ENCODE peak calls at places on chromosome 9, in four cellular contexts. D is mesendoderm, B is IMR-90, E is H1. F is an unnamed sample.

GRCh38 chr9:89538874-89539273 is 41.0 kb upstream of the SEMA4D start:
- DNase-seq in B (no peak), E (no peak), D (no peak), F (no peak)

GRCh38 chr9:113223963-113224362 is 2.6 kb downstream of the SLC31A1 start:
- DNase-seq in E (no peak), B (peak), D (no peak), F (no peak)

GRCh38 chr9:69806642-69807041 is 14.0 kb upstream of the CFAP95 start:
- DNase-seq in D (no peak), E (no peak), B (no peak), F (no peak)

GRCh38 chr9:109307380-109308240 is 13.2 kb downstream of the EPB41L4B start:
- DNase-seq in D (no peak), E (no peak), B (no peak), F (no peak)

GRCh38 chr9:105065119-105066088 is 137.4 kb upstream of the ABCA1 start:
- DNase-seq in D (no peak), B (no peak), E (no peak), F (no peak)

GRCh38 chr9:82650368-82650767 is 412.6 kb downstream of the RASEF start:
- DNase-seq in D (no peak), E (no peak), B (no peak), F (no peak)

GRCh38 chr9:27414215-27414731 is 109.8 kb upstream of the IFNK start:
- DNase-seq in E (no peak), B (no peak), D (no peak), F (no peak)

GRCh38 chr9:13427587-13427986 is 148.1 kb upstream of the MPDZ start:
- DNase-seq in B (peak), D (peak), E (no peak), F (no peak)

GRCh38 chr9:34338664-34339063 is 9.3 kb downstream of the NUDT2 start:
- DNase-seq in E (no peak), D (no peak), B (no peak), F (no peak)

GRCh38 chr9:127035423-127035822 is 87.0 kb downstream of the ANGPTL2 start:
- DNase-seq in D (no peak), B (peak), E (no peak), F (no peak)

GRCh38 chr9:135722365-135722764 is 20.4 kb downstream of the KCNT1 start:
- DNase-seq in B (no peak), E (no peak), D (no peak), F (no peak)

GRCh38 chr9:87713278-87713989 is 12.5 kb upstream of the CTSL start:
- DNase-seq in D (peak), E (no peak), B (peak), F (no peak)

GRCh38 chr9:114409103-114409780 is 21.5 kb upstream of the AKNA start:
- DNase-seq in E (no peak), D (peak), B (peak), F (no peak)

GRCh38 chr9:100213730-100214477 is 114.9 kb downstream of the INVS start:
- DNase-seq in B (peak), E (no peak), D (peak), F (no peak)

GRCh38 chr9:100294806-100295205 is 57.9 kb downstream of the TEX10 start:
- DNase-seq in D (no peak), E (no peak), B (no peak), F (no peak)

GRCh38 chr9:110105107-110105506 is 102.9 kb downstream of the C9orf152 start:
- DNase-seq in D (no peak), B (peak), E (no peak), F (no peak)

GRCh38 chr9:20528253-20528652 is 94.0 kb downstream of the MLLT3 start:
- DNase-seq in D (no peak), B (no peak), E (no peak), F (no peak)

GRCh38 chr9:27184556-27185351 is 75.7 kb downstream of the TEK start:
- DNase-seq in D (no peak), B (no peak), E (no peak), F (no peak)

GRCh38 chr9:121271368-121272351 is 3.7 kb downstream of the GSN start:
- DNase-seq in D (no peak), E (no peak), B (peak), F (no peak)

GRCh38 chr9:104074876-104075275 is 19.2 kb upstream of the SMC2 start:
- DNase-seq in E (no peak), D (no peak), B (peak), F (no peak)

GRCh38 chr9:8070779-8071444 is 271.3 kb upstream of the DMAC1 start:
- DNase-seq in D (peak), B (no peak), E (no peak), F (peak)

GRCh38 chr9:126615251-126615790 is 1.6 kb downstream of the LMX1B start:
- DNase-seq in D (peak), B (peak), E (no peak), F (peak)

GRCh38 chr9:2260401-2261306 is 245.5 kb downstream of the SMARCA2 start:
- DNase-seq in E (no peak), D (no peak), B (peak), F (no peak)

GRCh38 chr9:136137321-136138054 is 18.8 kb upstream of the TMEM250 start:
- DNase-seq in B (no peak), E (no peak), D (no peak), F (no peak)

GRCh38 chr9:86942352-86943222 is 4.7 kb downstream of the GAS1 start:
- DNase-seq in B (no peak), E (no peak), D (peak), F (no peak)

GRCh38 chr9:134494273-134494815 is 147.3 kb upstream of the COL5A1 start:
- DNase-seq in D (no peak), E (no peak), B (no peak), F (no peak)

GRCh38 chr9:134493471-134494272 is 147.9 kb upstream of the COL5A1 start:
- DNase-seq in B (no peak), D (no peak), E (no peak), F (no peak)

GRCh38 chr9:134491856-134492255 is 149.7 kb upstream of the COL5A1 start:
- DNase-seq in D (no peak), B (no peak), E (no peak), F (no peak)

GRCh38 chr9:134492281-134492691 is 149.3 kb upstream of the COL5A1 start:
- DNase-seq in D (no peak), E (no peak), B (peak), F (no peak)

GRCh38 chr9:134492721-134493470 is 148.7 kb upstream of the COL5A1 start:
- DNase-seq in D (no peak), E (no peak), B (no peak), F (no peak)
- H2BK5ac ChIP-seq in D (no peak), E (no peak), B (no peak), F (no peak)

DNA sequence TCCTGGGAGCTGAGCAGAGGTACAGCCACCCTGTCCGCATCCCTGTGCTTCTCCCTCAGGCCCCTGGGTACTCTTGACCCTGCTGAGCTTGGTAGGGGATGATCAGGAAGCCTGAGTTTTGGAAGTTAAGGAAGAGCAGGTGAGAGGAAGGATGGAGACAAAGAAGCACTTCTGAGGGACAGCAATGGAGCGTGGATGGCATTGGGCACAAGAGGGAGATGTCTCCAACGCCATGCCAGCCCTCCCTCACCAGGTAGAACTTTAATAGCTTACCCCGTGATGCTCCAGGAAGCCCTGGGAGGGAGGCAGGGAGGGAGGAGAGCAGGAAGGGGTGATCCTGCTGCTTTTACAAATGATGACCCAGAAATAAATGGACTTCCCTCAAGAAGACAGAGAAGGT is 29.9 kb upstream of the SMU1 start:
- DNase-seq in E (no peak), B (no peak), D (no peak), F (no peak)
- H2AK5ac ChIP-seq in E (peak), B (peak), D (no peak), F (no peak)

DNA sequence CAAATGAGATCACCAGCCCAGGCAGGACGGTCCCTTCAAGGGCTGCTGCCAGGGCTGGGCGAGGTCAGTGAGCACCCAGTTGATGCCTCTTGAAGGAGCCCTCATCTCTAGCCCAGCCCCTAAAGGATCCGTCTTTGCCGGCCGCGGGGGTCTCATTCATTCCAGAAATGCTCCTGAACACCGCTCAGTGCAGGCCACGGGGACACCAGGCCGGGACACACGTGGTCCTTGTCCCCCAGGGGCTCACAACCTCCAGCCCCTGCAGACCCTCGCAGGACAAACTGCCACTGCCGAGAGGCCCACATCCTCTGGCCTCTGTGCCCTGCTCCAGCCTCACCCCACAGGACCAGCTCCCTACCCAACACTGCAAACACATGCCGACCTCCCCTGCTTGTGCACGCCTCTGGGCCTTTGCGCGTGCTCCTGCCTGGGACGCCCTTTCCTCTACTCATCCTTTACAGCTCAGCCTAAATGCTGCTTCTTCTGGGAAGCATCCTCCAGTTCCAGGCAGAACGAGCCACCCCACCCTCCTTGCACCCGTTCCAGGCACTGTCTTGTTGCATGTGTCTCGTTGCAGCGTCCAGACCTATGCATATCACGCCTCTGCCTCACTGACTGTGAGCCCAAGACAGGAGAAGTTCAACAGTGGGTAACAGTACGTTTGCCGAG is 10.2 kb upstream of the LAMC3 start:
- DNase-seq in D (no peak), B (no peak), E (no peak), F (no peak)
- H4K5ac ChIP-seq in D (no peak), B (no peak), E (no peak), F (no peak)

DNA sequence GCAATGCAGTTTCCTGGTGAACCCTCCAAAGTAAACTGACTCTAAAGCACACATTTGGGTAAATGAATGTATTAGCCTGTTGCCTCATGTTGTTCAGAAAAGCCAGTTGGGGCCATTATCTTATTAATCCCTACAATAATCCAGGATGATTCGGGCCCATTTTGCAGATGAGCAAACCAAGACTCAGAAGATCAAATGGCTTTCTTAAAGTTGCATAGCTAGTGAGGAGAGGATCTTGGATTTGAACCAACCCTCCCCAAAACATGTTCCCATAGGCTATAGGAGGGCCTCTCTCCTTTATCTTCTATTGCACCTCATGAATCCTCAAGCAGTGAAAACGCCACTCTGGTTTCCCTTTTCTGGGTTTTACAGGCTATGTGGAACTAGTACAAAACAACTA is 267.6 kb upstream of the RFX3 start:
- DNase-seq in B (no peak), E (no peak), D (no peak), F (no peak)
- H2BK5ac ChIP-seq in B (no peak), E (no peak), D (no peak), F (no peak)

GRCh38 chr9:92964607-92964975 is 17.3 kb downstream of the FGD3 start:
- DNase-seq in B (no peak), D (no peak), E (no peak), F (no peak)
- H2AK5ac ChIP-seq in B (no peak), D (no peak), E (no peak), F (no peak)

GRCh38 chr9:37859043-37859442 is 44.9 kb downstream of the SLC25A51 start:
- DNase-seq in D (peak), E (no peak), B (peak), F (no peak)
- H4K5ac ChIP-seq in D (no peak), E (no peak), B (no peak), F (no peak)

DNA sequence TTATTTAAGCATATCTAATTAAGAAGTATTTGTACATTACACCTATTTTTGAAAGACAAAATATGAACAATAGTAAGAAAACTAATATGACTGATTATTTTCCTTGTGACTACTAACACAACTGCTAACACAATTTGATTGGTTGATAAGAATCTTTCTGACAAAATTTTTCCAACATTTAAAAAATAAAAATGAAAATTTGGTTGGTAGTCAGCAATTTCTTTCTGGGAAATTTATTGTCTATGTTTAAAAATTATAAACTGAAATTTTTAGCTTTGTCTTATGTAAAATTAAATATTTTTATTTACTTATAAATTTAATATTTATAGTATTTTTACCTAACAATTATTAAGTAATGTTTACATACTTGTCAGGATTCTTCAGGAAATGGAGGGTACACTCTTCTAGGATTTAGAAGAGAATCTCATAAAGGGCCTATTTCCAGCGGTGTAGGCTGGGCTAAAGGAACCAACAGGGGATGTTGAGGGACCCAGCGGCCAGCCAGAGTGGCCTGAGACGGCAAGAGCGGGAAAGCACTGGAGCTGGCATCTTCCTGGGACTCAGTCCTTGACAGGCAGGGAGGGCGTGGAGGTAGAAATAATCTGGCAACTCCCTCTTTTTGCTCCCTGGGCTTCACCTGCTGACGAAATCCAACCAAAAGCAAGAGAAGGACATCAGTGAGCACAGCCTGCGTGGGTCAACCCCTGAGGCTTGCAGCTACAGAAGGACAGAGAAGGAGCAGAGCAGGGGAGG is 14.7 kb upstream of the FAM120A start:
- DNase-seq in E (no peak), B (no peak), D (no peak), F (peak)
- H2BK5ac ChIP-seq in E (no peak), B (no peak), D (no peak), F (no peak)

DNA sequence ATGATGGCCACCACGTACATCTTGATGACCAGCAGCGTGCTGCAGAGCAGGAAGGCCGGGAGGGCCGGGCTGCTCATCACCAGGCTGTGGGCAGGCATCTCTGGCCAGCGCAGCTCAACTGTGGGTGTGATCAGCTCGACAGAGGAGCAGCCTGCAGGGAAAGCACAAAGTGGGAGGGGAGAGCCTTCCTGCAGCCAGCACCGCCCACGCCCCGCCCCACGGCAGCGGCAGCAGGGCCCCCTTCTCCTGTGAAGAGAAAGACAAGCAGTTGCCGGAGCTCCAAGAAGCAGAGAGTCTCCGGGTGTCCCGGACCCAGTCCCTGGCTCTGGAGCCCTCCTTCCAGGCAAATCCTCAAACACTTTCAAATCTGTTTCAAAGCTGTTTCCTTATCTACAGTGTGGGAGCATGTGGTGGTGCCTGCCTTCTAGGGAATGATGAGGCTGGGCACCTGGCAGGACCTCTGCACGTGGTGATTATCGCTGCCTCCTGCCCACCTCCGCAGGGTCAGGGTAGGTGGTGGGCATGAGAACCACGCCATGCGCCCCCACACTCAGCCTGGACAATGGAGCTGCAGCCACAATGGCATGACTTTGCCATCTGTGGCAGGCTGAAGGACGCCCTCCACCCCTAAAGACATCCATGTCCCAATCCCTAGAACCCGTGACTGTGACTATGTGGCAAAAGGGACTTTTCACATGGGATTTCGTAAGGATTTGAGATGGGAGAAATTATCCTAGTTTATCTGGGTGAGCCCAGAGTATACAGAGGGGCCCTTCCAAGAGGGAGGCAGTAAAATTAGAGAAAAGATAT is at the start of gene PTGES:
- DNase-seq in B (peak), D (peak), E (no peak), F (peak)
- H2AK5ac ChIP-seq in B (peak), D (no peak), E (no peak), F (no peak)

GRCh38 chr9:123302348-123303214 is 34.2 kb upstream of the STRBP start:
- DNase-seq in D (no peak), B (no peak), E (no peak), F (no peak)
- H4K5ac ChIP-seq in D (no peak), B (no peak), E (no peak), F (no peak)

GRCh38 chr9:99197987-99198386 is 23.8 kb downstream of the ALG2 start:
- DNase-seq in E (no peak), B (no peak), D (peak), F (peak)
- H2BK5ac ChIP-seq in E (no peak), B (no peak), D (no peak), F (no peak)